ENCODE peak calls at places on chromosomes 4 and X, in four cellular contexts. One of them, this sample, is unnamed.

GRCh38 chr4:38113136-38113535 is 152.9 kb downstream of the PTTG2 start:
- DNase-seq in NCI-H510A treated with DMSO at 0.1 percent for 48 hours: no peak
- DNase-seq in naive thymus-derived CD8-positive, alpha-beta T cell: no peak
- DNase-seq in HTR-8/SVneo: no peak
- DNase-seq in this sample: no peak

GRCh38 chr4:2125023-2125422 is 65.9 kb downstream of the NAT8L start:
- DNase-seq in NCI-H510A treated with DMSO at 0.1 percent for 48 hours: peak; percentile 6
- DNase-seq in naive thymus-derived CD8-positive, alpha-beta T cell: no peak
- DNase-seq in HTR-8/SVneo: no peak
- DNase-seq in this sample: no peak

GRCh38 chr4:6011686-6012085 is 6.5 kb downstream of the C4orf50 start:
- DNase-seq in NCI-H510A treated with DMSO at 0.1 percent for 48 hours: peak; percentile 10
- DNase-seq in naive thymus-derived CD8-positive, alpha-beta T cell: no peak
- DNase-seq in HTR-8/SVneo: no peak
- DNase-seq in this sample: no peak

GRCh38 chrX:105636667-105637066 is 185.7 kb upstream of the NRK start:
- DNase-seq in NCI-H510A treated with DMSO at 0.1 percent for 48 hours: peak; percentile 14
- DNase-seq in naive thymus-derived CD8-positive, alpha-beta T cell: no peak
- DNase-seq in HTR-8/SVneo: no peak
- DNase-seq in this sample: no peak

GRCh38 chrX:117508021-117508420 is 608.6 kb downstream of the KLHL13 start:
- DNase-seq in NCI-H510A treated with DMSO at 0.1 percent for 48 hours: peak; percentile 57
- DNase-seq in naive thymus-derived CD8-positive, alpha-beta T cell: no peak
- DNase-seq in HTR-8/SVneo: no peak
- DNase-seq in this sample: no peak

GRCh38 chr4:16253127-16253960 is 27.1 kb upstream of the TAPT1 start:
- DNase-seq in NCI-H510A treated with DMSO at 0.1 percent for 48 hours: no peak
- DNase-seq in naive thymus-derived CD8-positive, alpha-beta T cell: no peak
- DNase-seq in HTR-8/SVneo: peak; percentile 53
- DNase-seq in this sample: peak; percentile 61

GRCh38 chr4:183300660-183301059 is 19.4 kb downstream of the CLDN22 start:
- DNase-seq in NCI-H510A treated with DMSO at 0.1 percent for 48 hours: no peak
- DNase-seq in naive thymus-derived CD8-positive, alpha-beta T cell: no peak
- DNase-seq in HTR-8/SVneo: no peak
- DNase-seq in this sample: no peak

GRCh38 chrX:24355095-24355494 is 5.3 kb upstream of the SUPT20HL1 start:
- DNase-seq in NCI-H510A treated with DMSO at 0.1 percent for 48 hours: no peak
- DNase-seq in naive thymus-derived CD8-positive, alpha-beta T cell: no peak
- DNase-seq in HTR-8/SVneo: no peak
- DNase-seq in this sample: no peak

GRCh38 chrX:139134316-139134715 is 396.2 kb upstream of the F9 start:
- DNase-seq in NCI-H510A treated with DMSO at 0.1 percent for 48 hours: no peak
- DNase-seq in naive thymus-derived CD8-positive, alpha-beta T cell: no peak
- DNase-seq in HTR-8/SVneo: no peak
- DNase-seq in this sample: no peak

GRCh38 chrX:70479970-70480659 is 35.5 kb downstream of the DLG3 start:
- DNase-seq in NCI-H510A treated with DMSO at 0.1 percent for 48 hours: no peak
- DNase-seq in naive thymus-derived CD8-positive, alpha-beta T cell: no peak
- DNase-seq in HTR-8/SVneo: no peak
- DNase-seq in this sample: no peak

GRCh38 chr4:15420642-15421041 is 7.2 kb upstream of the C1QTNF7 start:
- DNase-seq in NCI-H510A treated with DMSO at 0.1 percent for 48 hours: no peak
- DNase-seq in naive thymus-derived CD8-positive, alpha-beta T cell: no peak
- DNase-seq in HTR-8/SVneo: no peak
- DNase-seq in this sample: no peak

GRCh38 chr4:158129649-158130048 is 43.2 kb downstream of the GASK1B start:
- DNase-seq in NCI-H510A treated with DMSO at 0.1 percent for 48 hours: no peak
- DNase-seq in naive thymus-derived CD8-positive, alpha-beta T cell: no peak
- DNase-seq in HTR-8/SVneo: no peak
- DNase-seq in this sample: no peak

GRCh38 chrX:130176354-130176776 is 4.6 kb downstream of the RAB33A start:
- DNase-seq in NCI-H510A treated with DMSO at 0.1 percent for 48 hours: no peak
- DNase-seq in naive thymus-derived CD8-positive, alpha-beta T cell: no peak
- DNase-seq in HTR-8/SVneo: no peak
- DNase-seq in this sample: no peak

GRCh38 chr4:140691369-140691768 is 64.8 kb downstream of the TBC1D9 start:
- DNase-seq in NCI-H510A treated with DMSO at 0.1 percent for 48 hours: no peak
- DNase-seq in naive thymus-derived CD8-positive, alpha-beta T cell: no peak
- DNase-seq in HTR-8/SVneo: no peak
- DNase-seq in this sample: no peak

GRCh38 chr4:150237110-150237852 is 159.0 kb downstream of the DCLK2 start:
- DNase-seq in NCI-H510A treated with DMSO at 0.1 percent for 48 hours: no peak
- DNase-seq in naive thymus-derived CD8-positive, alpha-beta T cell: no peak
- DNase-seq in HTR-8/SVneo: peak; percentile 54
- DNase-seq in this sample: peak; percentile 55

GRCh38 chr4:80307183-80307735 is 28.3 kb upstream of the CFAP299 start:
- DNase-seq in NCI-H510A treated with DMSO at 0.1 percent for 48 hours: peak; percentile 74
- DNase-seq in naive thymus-derived CD8-positive, alpha-beta T cell: no peak
- DNase-seq in HTR-8/SVneo: no peak
- DNase-seq in this sample: no peak

GRCh38 chr4:67122029-67122428 is 423.3 kb downstream of the CENPC start:
- DNase-seq in NCI-H510A treated with DMSO at 0.1 percent for 48 hours: peak; percentile 26
- DNase-seq in naive thymus-derived CD8-positive, alpha-beta T cell: no peak
- DNase-seq in HTR-8/SVneo: peak; percentile 3
- DNase-seq in this sample: no peak

GRCh38 chrX:139881130-139881529 is 51.7 kb downstream of the ATP11C start:
- DNase-seq in NCI-H510A treated with DMSO at 0.1 percent for 48 hours: no peak
- DNase-seq in naive thymus-derived CD8-positive, alpha-beta T cell: no peak
- DNase-seq in HTR-8/SVneo: no peak
- DNase-seq in this sample: no peak

GRCh38 chr4:80806472-80806871 is 224.0 kb upstream of the BMP3 start:
- DNase-seq in NCI-H510A treated with DMSO at 0.1 percent for 48 hours: no peak
- DNase-seq in naive thymus-derived CD8-positive, alpha-beta T cell: no peak
- DNase-seq in HTR-8/SVneo: no peak
- DNase-seq in this sample: no peak

GRCh38 chr4:106065018-106065417 is 169.7 kb downstream of the NPNT start:
- DNase-seq in NCI-H510A treated with DMSO at 0.1 percent for 48 hours: no peak
- DNase-seq in naive thymus-derived CD8-positive, alpha-beta T cell: no peak
- DNase-seq in HTR-8/SVneo: no peak
- DNase-seq in this sample: no peak

GRCh38 chr4:128649575-128650205 is 159.8 kb upstream of the JADE1 start:
- DNase-seq in NCI-H510A treated with DMSO at 0.1 percent for 48 hours: no peak
- DNase-seq in naive thymus-derived CD8-positive, alpha-beta T cell: no peak
- DNase-seq in HTR-8/SVneo: peak; percentile 8
- DNase-seq in this sample: peak; percentile 48

GRCh38 chr4:106522839-106523238 is 154.3 kb upstream of the GIMD1 start:
- DNase-seq in NCI-H510A treated with DMSO at 0.1 percent for 48 hours: no peak
- DNase-seq in naive thymus-derived CD8-positive, alpha-beta T cell: no peak
- DNase-seq in HTR-8/SVneo: no peak
- DNase-seq in this sample: peak; percentile 10

GRCh38 chrX:80708781-80709180 is 100.9 kb downstream of the BRWD3 start:
- DNase-seq in NCI-H510A treated with DMSO at 0.1 percent for 48 hours: no peak
- DNase-seq in naive thymus-derived CD8-positive, alpha-beta T cell: no peak
- DNase-seq in HTR-8/SVneo: no peak
- DNase-seq in this sample: no peak

GRCh38 chrX:39899876-39900787 is 197.6 kb downstream of the BCOR start:
- DNase-seq in NCI-H510A treated with DMSO at 0.1 percent for 48 hours: no peak
- DNase-seq in naive thymus-derived CD8-positive, alpha-beta T cell: no peak
- DNase-seq in HTR-8/SVneo: no peak
- DNase-seq in this sample: no peak

GRCh38 chr4:53920116-53920515 is 144.3 kb downstream of the CHIC2 start:
- DNase-seq in NCI-H510A treated with DMSO at 0.1 percent for 48 hours: no peak
- DNase-seq in naive thymus-derived CD8-positive, alpha-beta T cell: no peak
- DNase-seq in HTR-8/SVneo: no peak
- DNase-seq in this sample: no peak

GRCh38 chr4:173524218-173525117 is 5.6 kb downstream of the HAND2 start:
- DNase-seq in NCI-H510A treated with DMSO at 0.1 percent for 48 hours: no peak
- DNase-seq in naive thymus-derived CD8-positive, alpha-beta T cell: no peak
- DNase-seq in HTR-8/SVneo: no peak
- DNase-seq in this sample: peak; percentile 51

GRCh38 chrX:42778096-42778495 is at the start of gene PPP1R2C:
- DNase-seq in NCI-H510A treated with DMSO at 0.1 percent for 48 hours: no peak
- DNase-seq in naive thymus-derived CD8-positive, alpha-beta T cell: peak; percentile 56
- DNase-seq in HTR-8/SVneo: no peak
- DNase-seq in this sample: no peak

GRCh38 chr4:1039493-1040343 is 28.3 kb downstream of the FGFRL1 start:
- DNase-seq in NCI-H510A treated with DMSO at 0.1 percent for 48 hours: no peak
- DNase-seq in naive thymus-derived CD8-positive, alpha-beta T cell: no peak
- DNase-seq in HTR-8/SVneo: no peak
- DNase-seq in this sample: no peak

GRCh38 chrX:71298119-71298518 is 3.4 kb upstream of the ITGB1BP2 start:
- DNase-seq in NCI-H510A treated with DMSO at 0.1 percent for 48 hours: no peak
- DNase-seq in naive thymus-derived CD8-positive, alpha-beta T cell: no peak
- DNase-seq in HTR-8/SVneo: no peak
- DNase-seq in this sample: no peak

GRCh38 chr4:148205481-148205880 is 236.7 kb downstream of the NR3C2 start:
- DNase-seq in NCI-H510A treated with DMSO at 0.1 percent for 48 hours: no peak
- DNase-seq in naive thymus-derived CD8-positive, alpha-beta T cell: no peak
- DNase-seq in HTR-8/SVneo: no peak
- DNase-seq in this sample: no peak

GRCh38 chr4:76585897-76586360 is 150.9 kb downstream of the SHROOM3 start:
- DNase-seq in NCI-H510A treated with DMSO at 0.1 percent for 48 hours: peak; percentile 95
- DNase-seq in naive thymus-derived CD8-positive, alpha-beta T cell: peak; percentile 19
- DNase-seq in HTR-8/SVneo: no peak
- DNase-seq in this sample: peak; percentile 29